ENCODE peak calls at places on chromosomes 13 and 19, in seven cellular contexts. One of them, this sample, is unnamed. For H3K4me1, the result is how much of the 10 kb centered on the place peaks cover.

GRCh38 chr19:6527893-6528543 is 2.8 kb upstream of the TNFSF9 start:
- DNase-seq in cardiac muscle cell: no peak
- DNase-seq in effector memory CD4-positive, alpha-beta T cell: no peak
- DNase-seq in neuronal stem cell: no peak
- DNase-seq in K562: no peak
- DNase-seq in upper lobe of right lung: no peak
- DNase-seq in neural progenitor cell: no peak
- DNase-seq in this sample: no peak

GRCh38 chr19:24053601-24054000 is 33.4 kb upstream of the ZNF254 start:
- DNase-seq in K562: no peak
- DNase-seq in cardiac muscle cell: no peak
- DNase-seq in neuronal stem cell: no peak
- DNase-seq in upper lobe of right lung: no peak
- DNase-seq in neural progenitor cell: no peak
- DNase-seq in effector memory CD4-positive, alpha-beta T cell: no peak
- DNase-seq in this sample: no peak

GRCh38 chr19:51664997-51665396 is 18.4 kb upstream of the SIGLEC14 start:
- DNase-seq in upper lobe of right lung: no peak
- DNase-seq in neural progenitor cell: no peak
- DNase-seq in neuronal stem cell: no peak
- DNase-seq in K562: no peak
- DNase-seq in effector memory CD4-positive, alpha-beta T cell: no peak
- DNase-seq in cardiac muscle cell: peak
- DNase-seq in this sample: no peak

GRCh38 chr13:62119739-62120700 is 704.4 kb upstream of the PCDH20 start:
- DNase-seq in K562: no peak
- DNase-seq in upper lobe of right lung: no peak
- DNase-seq in neuronal stem cell: no peak
- DNase-seq in cardiac muscle cell: peak
- DNase-seq in neural progenitor cell: peak
- DNase-seq in effector memory CD4-positive, alpha-beta T cell: no peak
- DNase-seq in this sample: no peak

GRCh38 chr13:49366841-49367240 is 77.0 kb downstream of the CAB39L start:
- DNase-seq in neural progenitor cell: no peak
- DNase-seq in neuronal stem cell: no peak
- DNase-seq in cardiac muscle cell: peak
- DNase-seq in effector memory CD4-positive, alpha-beta T cell: no peak
- DNase-seq in K562: no peak
- DNase-seq in upper lobe of right lung: no peak
- DNase-seq in this sample: no peak

GRCh38 chr19:48445256-48445605 is 552 bp upstream of the GRWD1 start:
- DNase-seq in neuronal stem cell: no peak
- DNase-seq in effector memory CD4-positive, alpha-beta T cell: no peak
- DNase-seq in cardiac muscle cell: peak
- DNase-seq in upper lobe of right lung: no peak
- DNase-seq in K562: peak
- DNase-seq in neural progenitor cell: peak
- DNase-seq in this sample: no peak

GRCh38 chr13:45328661-45329105 is 12.3 kb downstream of the TPT1 start:
- DNase-seq in neuronal stem cell: no peak
- DNase-seq in effector memory CD4-positive, alpha-beta T cell: no peak
- DNase-seq in cardiac muscle cell: peak
- DNase-seq in neural progenitor cell: no peak
- DNase-seq in K562: no peak
- DNase-seq in upper lobe of right lung: no peak
- DNase-seq in this sample: no peak

GRCh38 chr13:24041822-24042221 is 118.7 kb upstream of the SPATA13 start:
- DNase-seq in K562: no peak
- DNase-seq in neuronal stem cell: no peak
- DNase-seq in upper lobe of right lung: no peak
- DNase-seq in effector memory CD4-positive, alpha-beta T cell: no peak
- DNase-seq in neural progenitor cell: no peak
- DNase-seq in cardiac muscle cell: no peak
- DNase-seq in this sample: no peak

GRCh38 chr13:87089391-87089790 is 581.8 kb upstream of the SLITRK5 start:
- DNase-seq in effector memory CD4-positive, alpha-beta T cell: no peak
- DNase-seq in neural progenitor cell: no peak
- DNase-seq in upper lobe of right lung: no peak
- DNase-seq in neuronal stem cell: no peak
- DNase-seq in cardiac muscle cell: peak
- DNase-seq in K562: no peak
- DNase-seq in this sample: no peak

GRCh38 chr19:39341122-39341719 is 1.0 kb upstream of the SAMD4B start:
- DNase-seq in cardiac muscle cell: peak
- DNase-seq in neuronal stem cell: no peak
- DNase-seq in neural progenitor cell: peak
- DNase-seq in upper lobe of right lung: no peak
- DNase-seq in K562: peak
- DNase-seq in effector memory CD4-positive, alpha-beta T cell: no peak
- DNase-seq in this sample: no peak

GRCh38 chr13:33728271-33729037 is 89.5 kb upstream of the RFC3 start:
- DNase-seq in effector memory CD4-positive, alpha-beta T cell: no peak
- DNase-seq in neuronal stem cell: no peak
- DNase-seq in neural progenitor cell: no peak
- DNase-seq in cardiac muscle cell: peak
- DNase-seq in upper lobe of right lung: no peak
- DNase-seq in K562: no peak
- DNase-seq in this sample: no peak

GRCh38 chr13:40984670-40985366 is 34.3 kb downstream of the ELF1 start:
- DNase-seq in K562: no peak
- DNase-seq in upper lobe of right lung: no peak
- DNase-seq in cardiac muscle cell: peak
- DNase-seq in effector memory CD4-positive, alpha-beta T cell: no peak
- DNase-seq in neuronal stem cell: no peak
- DNase-seq in neural progenitor cell: no peak
- DNase-seq in this sample: peak

GRCh38 chr19:1286451-1286858 is 782 bp downstream of the EFNA2 start:
- DNase-seq in neuronal stem cell: no peak
- DNase-seq in effector memory CD4-positive, alpha-beta T cell: no peak
- DNase-seq in upper lobe of right lung: no peak
- DNase-seq in neural progenitor cell: no peak
- DNase-seq in K562: no peak
- DNase-seq in cardiac muscle cell: no peak
- DNase-seq in this sample: no peak

GRCh38 chr19:35352448-35353304 is 5.0 kb downstream of the FFAR1 start:
- DNase-seq in K562: peak
- DNase-seq in effector memory CD4-positive, alpha-beta T cell: peak
- DNase-seq in neuronal stem cell: peak
- DNase-seq in upper lobe of right lung: peak
- DNase-seq in neural progenitor cell: peak
- DNase-seq in cardiac muscle cell: peak
- DNase-seq in this sample: peak

GRCh38 chr13:38590796-38591507 is 95.9 kb upstream of the FREM2 start:
- DNase-seq in K562: no peak
- DNase-seq in effector memory CD4-positive, alpha-beta T cell: no peak
- DNase-seq in upper lobe of right lung: peak
- DNase-seq in neuronal stem cell: no peak
- DNase-seq in neural progenitor cell: no peak
- DNase-seq in cardiac muscle cell: no peak
- DNase-seq in this sample: no peak

GRCh38 chr19:48715681-48716171 is 3.8 kb downstream of the MAMSTR start:
- DNase-seq in effector memory CD4-positive, alpha-beta T cell: no peak
- DNase-seq in K562: no peak
- DNase-seq in upper lobe of right lung: no peak
- DNase-seq in neuronal stem cell: no peak
- DNase-seq in neural progenitor cell: no peak
- DNase-seq in cardiac muscle cell: no peak
- DNase-seq in this sample: no peak

GRCh38 chr19:58557253-58558065 is 952 bp downstream of the UBE2M start:
- DNase-seq in K562: no peak
- DNase-seq in effector memory CD4-positive, alpha-beta T cell: no peak
- DNase-seq in neuronal stem cell: no peak
- DNase-seq in upper lobe of right lung: no peak
- DNase-seq in neural progenitor cell: no peak
- DNase-seq in cardiac muscle cell: no peak
- DNase-seq in this sample: no peak

GRCh38 chr19:10315335-10316214 is at the start of gene FDX2:
- DNase-seq in cardiac muscle cell: peak
- DNase-seq in K562: peak
- DNase-seq in upper lobe of right lung: peak
- DNase-seq in effector memory CD4-positive, alpha-beta T cell: peak
- DNase-seq in neural progenitor cell: peak
- DNase-seq in neuronal stem cell: peak
- DNase-seq in this sample: peak

GRCh38 chr19:42038675-42039074 is 31.3 kb downstream of the GRIK5 start:
- DNase-seq in neuronal stem cell: no peak
- DNase-seq in K562: no peak
- DNase-seq in effector memory CD4-positive, alpha-beta T cell: no peak
- DNase-seq in cardiac muscle cell: no peak
- DNase-seq in neural progenitor cell: no peak
- DNase-seq in upper lobe of right lung: no peak
- DNase-seq in this sample: no peak

GRCh38 chr13:45073809-45074208 is 46.5 kb upstream of the GTF2F2 start:
- DNase-seq in K562: no peak
- DNase-seq in effector memory CD4-positive, alpha-beta T cell: no peak
- DNase-seq in upper lobe of right lung: no peak
- DNase-seq in neural progenitor cell: no peak
- DNase-seq in cardiac muscle cell: no peak
- DNase-seq in neuronal stem cell: no peak
- DNase-seq in this sample: no peak

GRCh38 chr13:99628442-99628841 is 127.2 kb downstream of the TM9SF2 start:
- DNase-seq in K562: no peak
- DNase-seq in upper lobe of right lung: no peak
- DNase-seq in neuronal stem cell: no peak
- DNase-seq in neural progenitor cell: no peak
- DNase-seq in effector memory CD4-positive, alpha-beta T cell: no peak
- DNase-seq in cardiac muscle cell: no peak
- DNase-seq in this sample: no peak

GRCh38 chr19:35793381-35794165 is 18.2 kb downstream of the ARHGAP33 start:
- DNase-seq in K562: peak
- DNase-seq in effector memory CD4-positive, alpha-beta T cell: no peak
- DNase-seq in neural progenitor cell: no peak
- DNase-seq in cardiac muscle cell: peak
- DNase-seq in neuronal stem cell: no peak
- DNase-seq in upper lobe of right lung: no peak
- DNase-seq in this sample: no peak

GRCh38 chr13:26475176-26476110 is 82.0 kb upstream of the WASF3 start:
- DNase-seq in neuronal stem cell: no peak
- DNase-seq in upper lobe of right lung: no peak
- DNase-seq in K562: no peak
- DNase-seq in neural progenitor cell: peak
- DNase-seq in cardiac muscle cell: no peak
- DNase-seq in effector memory CD4-positive, alpha-beta T cell: no peak
- DNase-seq in this sample: no peak

GRCh38 chr13:26477681-26478080 is 79.8 kb upstream of the WASF3 start:
- DNase-seq in effector memory CD4-positive, alpha-beta T cell: no peak
- DNase-seq in cardiac muscle cell: no peak
- DNase-seq in upper lobe of right lung: no peak
- DNase-seq in neural progenitor cell: no peak
- DNase-seq in neuronal stem cell: no peak
- DNase-seq in K562: no peak
- DNase-seq in this sample: no peak

GRCh38 chr13:26476111-26476743 is 81.3 kb upstream of the WASF3 start:
- DNase-seq in cardiac muscle cell: peak
- DNase-seq in upper lobe of right lung: no peak
- DNase-seq in neuronal stem cell: no peak
- DNase-seq in neural progenitor cell: peak
- DNase-seq in K562: no peak
- DNase-seq in effector memory CD4-positive, alpha-beta T cell: no peak
- DNase-seq in this sample: no peak

GRCh38 chr13:26474286-26474685 is 83.2 kb upstream of the WASF3 start:
- DNase-seq in K562: no peak
- DNase-seq in neural progenitor cell: no peak
- DNase-seq in upper lobe of right lung: no peak
- DNase-seq in effector memory CD4-positive, alpha-beta T cell: no peak
- DNase-seq in cardiac muscle cell: no peak
- DNase-seq in neuronal stem cell: no peak
- DNase-seq in this sample: no peak

GRCh38 chr13:26476744-26477129 is 80.7 kb upstream of the WASF3 start:
- DNase-seq in effector memory CD4-positive, alpha-beta T cell: no peak
- DNase-seq in cardiac muscle cell: no peak
- DNase-seq in upper lobe of right lung: no peak
- DNase-seq in neuronal stem cell: no peak
- DNase-seq in K562: no peak
- DNase-seq in neural progenitor cell: no peak
- DNase-seq in this sample: no peak
- H3K4me1 ChIP-seq in effector memory CD4-positive, alpha-beta T cell: under half
- H3K4me1 ChIP-seq in cardiac muscle cell: under half
- H3K4me1 ChIP-seq in upper lobe of right lung: under half
- H3K4me1 ChIP-seq in neuronal stem cell: under half
- H3K4me1 ChIP-seq in K562: under half
- H3K4me1 ChIP-seq in neural progenitor cell: under half
- H3K4me1 ChIP-seq in this sample: under half

GRCh38 chr19:32910874-32911273 is 41.3 kb upstream of the SLC7A9 start:
- DNase-seq in neural progenitor cell: no peak
- DNase-seq in neuronal stem cell: no peak
- DNase-seq in K562: no peak
- DNase-seq in effector memory CD4-positive, alpha-beta T cell: no peak
- DNase-seq in upper lobe of right lung: no peak
- DNase-seq in cardiac muscle cell: no peak
- DNase-seq in this sample: no peak
- H3K4me1 ChIP-seq in neural progenitor cell: under half
- H3K4me1 ChIP-seq in neuronal stem cell: under half
- H3K4me1 ChIP-seq in K562: under half
- H3K4me1 ChIP-seq in effector memory CD4-positive, alpha-beta T cell: under half
- H3K4me1 ChIP-seq in upper lobe of right lung: under half
- H3K4me1 ChIP-seq in cardiac muscle cell: under half
- H3K4me1 ChIP-seq in this sample: under half

DNA sequence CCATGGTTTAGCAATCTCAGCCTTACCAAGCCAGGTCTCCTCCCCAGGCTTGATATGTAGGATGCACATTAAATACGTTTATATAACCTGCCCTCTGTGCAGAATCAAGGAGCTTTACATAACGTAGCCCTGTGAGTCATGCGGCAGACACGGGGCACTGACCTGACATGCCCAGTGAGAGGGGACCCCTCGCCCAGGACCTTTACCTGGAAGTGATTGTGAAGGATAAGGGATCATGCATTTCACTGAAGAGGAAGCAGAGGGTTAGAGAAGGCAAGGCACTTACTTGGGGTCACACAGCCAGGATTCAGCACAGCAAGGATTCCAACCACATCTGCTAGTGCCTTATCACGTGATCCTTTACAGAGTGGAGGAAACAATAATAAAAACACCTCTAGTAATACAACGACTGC is 18.9 kb upstream of the FOSB start:
- DNase-seq in K562: no peak
- DNase-seq in cardiac muscle cell: peak
- DNase-seq in neural progenitor cell: no peak
- DNase-seq in neuronal stem cell: no peak
- DNase-seq in upper lobe of right lung: no peak
- DNase-seq in effector memory CD4-positive, alpha-beta T cell: peak
- DNase-seq in this sample: no peak
- H3K4me1 ChIP-seq in K562: under half
- H3K4me1 ChIP-seq in cardiac muscle cell: under half
- H3K4me1 ChIP-seq in neural progenitor cell: under half
- H3K4me1 ChIP-seq in neuronal stem cell: under half
- H3K4me1 ChIP-seq in upper lobe of right lung: under half
- H3K4me1 ChIP-seq in effector memory CD4-positive, alpha-beta T cell: under half
- H3K4me1 ChIP-seq in this sample: under half

DNA sequence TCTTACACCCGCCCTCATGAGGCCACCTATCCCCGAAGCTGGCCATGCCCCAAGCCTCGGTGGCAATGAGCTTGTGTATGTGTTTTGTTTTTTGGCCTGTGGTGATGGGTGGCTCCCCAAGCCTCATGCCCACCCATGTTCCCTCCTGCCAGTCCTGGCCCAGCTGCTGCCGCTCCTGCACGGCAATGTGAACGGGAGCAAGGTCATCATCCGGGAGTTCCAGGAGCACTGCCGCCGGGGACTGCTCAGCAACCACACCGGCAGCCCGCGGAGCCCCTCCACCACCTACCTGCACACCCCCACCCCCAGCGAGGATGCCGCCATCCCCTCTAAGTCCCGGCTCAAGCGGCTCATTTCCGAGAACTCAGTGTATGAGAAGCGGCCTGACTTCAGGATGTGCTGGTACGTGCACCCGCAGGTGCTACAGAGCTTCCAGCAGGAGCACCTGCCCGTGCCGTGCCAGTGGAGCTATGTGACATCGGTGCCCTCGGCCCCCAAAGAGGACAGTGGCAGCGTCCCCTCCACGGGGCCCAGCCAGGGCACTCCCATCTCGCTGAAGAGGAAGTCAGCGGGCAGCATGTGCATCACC is 24.6 kb downstream of the UBXN6 start:
- DNase-seq in cardiac muscle cell: no peak
- DNase-seq in K562: no peak
- DNase-seq in neural progenitor cell: no peak
- DNase-seq in neuronal stem cell: no peak
- DNase-seq in effector memory CD4-positive, alpha-beta T cell: no peak
- DNase-seq in upper lobe of right lung: no peak
- DNase-seq in this sample: no peak
- H3K4me1 ChIP-seq in cardiac muscle cell: under half
- H3K4me1 ChIP-seq in K562: under half
- H3K4me1 ChIP-seq in neural progenitor cell: under half
- H3K4me1 ChIP-seq in neuronal stem cell: under half
- H3K4me1 ChIP-seq in effector memory CD4-positive, alpha-beta T cell: under half
- H3K4me1 ChIP-seq in upper lobe of right lung: under half
- H3K4me1 ChIP-seq in this sample: under half

This sample was measured in naive thymus-derived CD4-positive, alpha-beta T cell.